ENCODE peak calls at places on chromosomes 6 and 20, in five cellular contexts. N, T, M, X and R are unnamed samples.

GRCh38 chr6:2952557-2953095 is 18.7 kb downstream of the SERPINB6 start:
- DNase-seq in N (peak), T (peak), M (peak), X (peak), R (peak)

GRCh38 chr6:105310371-105310770 is 92.5 kb downstream of the PREP start:
- DNase-seq in N (no peak), X (no peak), T (no peak), M (no peak), R (no peak)

GRCh38 chr6:154433477-154434241 is 76.8 kb downstream of the CNKSR3 start:
- DNase-seq in X (no peak), N (no peak), M (no peak), T (peak), R (no peak)

GRCh38 chr6:56914791-56915658 is 39.9 kb upstream of the BEND6 start:
- DNase-seq in X (no peak), N (no peak), T (no peak), M (no peak), R (no peak)

GRCh38 chr6:164396071-164397047 is 913.0 kb downstream of the C6orf118 start:
- DNase-seq in X (no peak), N (no peak), T (peak), M (no peak), R (peak)

GRCh38 chr6:79864421-79864820 is 82.9 kb downstream of the ELOVL4 start:
- DNase-seq in X (no peak), T (no peak), N (no peak), M (no peak), R (no peak)

GRCh38 chr20:45878076-45878731 is 2.8 kb upstream of the ZSWIM1 start:
- DNase-seq in M (no peak), N (no peak), T (no peak), X (no peak), R (no peak)

GRCh38 chr20:53070714-53071392 is 98.7 kb downstream of the TSHZ2 start:
- DNase-seq in X (no peak), M (no peak), T (peak), N (no peak), R (no peak)

GRCh38 chr6:154606457-154606856 is 96.0 kb upstream of the CNKSR3 start:
- DNase-seq in M (no peak), X (peak), N (no peak), T (no peak), R (no peak)

GRCh38 chr6:13538084-13538483 is 36.3 kb upstream of the SIRT5 start:
- DNase-seq in X (no peak), N (peak), M (peak), T (peak), R (peak)

GRCh38 chr6:112560651-112561050 is 213.5 kb downstream of the RFPL4B start:
- DNase-seq in M (no peak), N (no peak), X (no peak), T (no peak), R (no peak)

GRCh38 chr6:75023634-75024033 is 182.2 kb downstream of the COL12A1 start:
- DNase-seq in M (no peak), X (no peak), T (no peak), N (peak), R (no peak)

GRCh38 chr6:121653624-121654008 is 218.2 kb downstream of the GJA1 start:
- DNase-seq in T (no peak), M (no peak), X (no peak), N (no peak), R (no peak)

GRCh38 chr6:41443616-41444525 is 102.3 kb upstream of the FOXP4 start:
- DNase-seq in X (no peak), T (no peak), M (no peak), N (no peak), R (no peak)

GRCh38 chr6:113434641-113435040 is 422.5 kb upstream of the MARCKS start:
- DNase-seq in M (no peak), N (no peak), X (no peak), T (no peak), R (no peak)

GRCh38 chr20:37727957-37728634 is 34.3 kb downstream of the CTNNBL1 start:
- DNase-seq in T (no peak), N (no peak), X (no peak), M (no peak), R (no peak)

GRCh38 chr6:157148391-157149323 is 174.7 kb downstream of the TMEM242 start:
- DNase-seq in N (peak), T (peak), M (peak), X (no peak), R (no peak)

GRCh38 chr20:32651537-32651936 is 22.2 kb downstream of the C20orf203 start:
- DNase-seq in N (no peak), T (no peak), M (no peak), X (no peak), R (no peak)

GRCh38 chr20:61957961-61958715 is 107.5 kb downstream of the TAF4 start:
- DNase-seq in T (no peak), N (no peak), X (no peak), M (no peak), R (no peak)

GRCh38 chr6:139448094-139448649 is 73.7 kb upstream of the CITED2 start:
- DNase-seq in T (no peak), N (no peak), M (no peak), X (no peak), R (peak)

GRCh38 chr20:50931306-50932015 is at the start of gene ADNP:
- DNase-seq in T (peak), M (peak), X (peak), N (peak), R (peak)

GRCh38 chr6:5478380-5478779 is 217.1 kb downstream of the FARS2 start:
- DNase-seq in T (no peak), X (no peak), N (no peak), M (no peak), R (no peak)

GRCh38 chr20:19757487-19757972 is 528 bp upstream of the RIN2 start:
- DNase-seq in M (peak), T (peak), N (peak), X (no peak), R (peak)

GRCh38 chr20:2130062-2130591 is 28.5 kb downstream of the STK35 start:
- DNase-seq in T (no peak), N (no peak), M (no peak), X (no peak), R (no peak)

GRCh38 chr6:23111984-23112383 is 542.6 kb downstream of the HDGFL1 start:
- DNase-seq in X (no peak), N (peak), M (no peak), T (no peak), R (no peak)

GRCh38 chr20:15253431-15253830 is 916.0 kb upstream of the FLRT3 start:
- DNase-seq in T (no peak), M (no peak), X (no peak), N (no peak), R (no peak)

GRCh38 chr6:39335780-39336541 is 13.5 kb upstream of the KCNK16 start:
- DNase-seq in T (no peak), M (no peak), N (peak), X (no peak), R (peak)

GRCh38 chr6:28757429-28758045 is 166.2 kb downstream of the TRIM27 start:
- DNase-seq in T (no peak), N (no peak), X (no peak), M (no peak), R (no peak)

GRCh38 chr20:10521068-10521834 is 86.1 kb downstream of the SLX4IP start:
- DNase-seq in M (peak), X (no peak), N (peak), T (peak), R (no peak)

GRCh38 chr6:105879902-105880547 is 206.1 kb upstream of the PRDM1 start:
- DNase-seq in M (no peak), X (peak), N (no peak), T (no peak), R (peak)

GRCh38 chr6:159043986-159044385 is 805 bp downstream of the TAGAP start:
- DNase-seq in X (no peak), N (no peak), M (no peak), T (no peak), R (no peak)

GRCh38 chr20:36441027-36441414 is 100.3 kb upstream of the MYL9 start:
- DNase-seq in X (no peak), T (no peak), N (no peak), M (no peak), R (no peak)

GRCh38 chr20:61764471-61765020 is 301.1 kb downstream of the TAF4 start:
- DNase-seq in M (no peak), X (no peak), T (no peak), N (no peak), R (no peak)

GRCh38 chr6:111113731-111114438 is 26.6 kb downstream of the SLC16A10 start:
- DNase-seq in M (no peak), T (peak), N (peak), X (peak), R (peak)

GRCh38 chr20:56518999-56519398 is 5.5 kb upstream of the FAM209A start:
- DNase-seq in X (no peak), N (no peak), M (no peak), T (no peak), R (no peak)

GRCh38 chr6:64012351-64013060 is 376.9 kb downstream of the PHF3 start:
- DNase-seq in M (peak), N (no peak), T (peak), X (no peak), R (peak)